ENCODE peak calls at places on chromosomes 7 and 10, in ten cellular contexts. D is Peyer's patch; G is heart left ventricle; B is Panc1; T is skeletal muscle cell; V is AG09309; Q is fibroblast of lung; C is OCI-LY7; R is psoas muscle; Y is CD8-positive, alpha-beta memory T cell. S is an unnamed sample.

GRCh38 chr7:41696323-41696916 is 6.5 kb downstream of the INHBA start:
- DNase-seq in D (peak), G (peak), B (no peak), T (peak), V (no peak), Q (peak), C (peak), R (peak), Y (no peak), S (peak)

GRCh38 chr10:14403846-14404623 is 73.3 kb upstream of the FRMD4A start:
- DNase-seq in D (no peak), G (no peak), B (no peak), T (no peak), V (no peak), Q (no peak), C (no peak), R (no peak), Y (no peak), S (no peak)

GRCh38 chr10:74114041-74114448 is 36.6 kb downstream of the AP3M1 start:
- DNase-seq in D (no peak), G (no peak), B (no peak), T (no peak), V (no peak), Q (no peak), C (no peak), R (no peak), Y (no peak), S (no peak)

GRCh38 chr7:134829381-134829986 is 50.0 kb downstream of the CALD1 start:
- DNase-seq in D (no peak), G (no peak), B (no peak), T (no peak), V (no peak), Q (no peak), C (no peak), R (no peak), Y (no peak), S (no peak)

GRCh38 chr7:157089100-157089510 is 49.6 kb upstream of the UBE3C start:
- DNase-seq in D (no peak), G (no peak), B (no peak), T (no peak), V (no peak), Q (no peak), C (no peak), R (no peak), Y (no peak), S (no peak)

GRCh38 chr7:20508109-20508508 is 107.4 kb upstream of the ABCB5 start:
- DNase-seq in D (no peak), G (no peak), B (no peak), T (no peak), V (no peak), Q (no peak), C (no peak), R (no peak), Y (no peak), S (peak)

GRCh38 chr7:99191869-99192596 is 15.9 kb downstream of the KPNA7 start:
- DNase-seq in D (no peak), G (no peak), B (no peak), T (no peak), V (no peak), Q (no peak), C (no peak), R (no peak), Y (no peak), S (no peak)

GRCh38 chr7:100642534-100642907 is 1.2 kb upstream of the TFR2 start:
- DNase-seq in D (peak), G (no peak), B (no peak), T (no peak), V (no peak), Q (no peak), C (peak), R (no peak), Y (no peak), S (peak)

GRCh38 chr7:34036069-34036920 is 131.0 kb downstream of the BMPER start:
- DNase-seq in D (peak), G (no peak), B (no peak), T (no peak), V (no peak), Q (peak), C (no peak), R (peak), Y (no peak), S (no peak)

GRCh38 chr7:64630496-64630895 is 35.4 kb upstream of the ZNF107 start:
- DNase-seq in D (no peak), G (no peak), B (no peak), T (no peak), V (no peak), Q (no peak), C (peak), R (no peak), Y (no peak), S (no peak)

DNA sequence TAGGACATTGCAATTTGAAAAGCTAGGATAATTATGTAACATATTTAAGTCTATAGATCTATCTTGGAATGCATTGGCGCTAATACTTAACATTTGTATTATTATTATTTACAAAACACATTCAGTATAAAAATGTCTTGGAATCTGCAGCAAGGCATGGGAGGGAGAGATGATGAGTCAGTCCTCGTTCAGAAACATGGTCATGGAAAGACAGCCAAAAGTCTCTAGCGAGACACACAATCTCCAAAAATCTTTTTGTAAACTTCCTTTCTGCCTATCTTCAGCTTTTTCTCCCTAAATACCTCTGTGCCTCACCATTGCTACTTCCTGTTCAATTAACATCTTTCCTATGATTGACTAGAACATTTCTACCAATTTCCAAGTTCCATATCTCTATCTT is 188.4 kb upstream of the CACNA2D1 start:
- DNase-seq in D (no peak), G (no peak), B (no peak), T (peak), V (no peak), Q (peak), C (no peak), R (no peak), Y (no peak), S (no peak)
- H3K4me3 ChIP-seq in D (no peak), G (no peak), B (no peak), T (no peak), V (no peak), Q (no peak), C (no peak), R (no peak), Y (no peak), S (no peak)

GRCh38 chr10:32373496-32373895 is 26.5 kb upstream of the EPC1 start:
- DNase-seq in D (no peak), G (no peak), B (no peak), T (no peak), V (no peak), Q (no peak), C (no peak), R (no peak), Y (no peak), S (no peak)

GRCh38 chr10:32376027-32376426 is 29.1 kb upstream of the EPC1 start:
- DNase-seq in D (no peak), G (no peak), B (no peak), T (no peak), V (no peak), Q (no peak), C (no peak), R (no peak), Y (no peak), S (no peak)

GRCh38 chr10:32373031-32373430 is 26.1 kb upstream of the EPC1 start:
- DNase-seq in D (no peak), G (no peak), B (no peak), T (no peak), V (no peak), Q (no peak), C (no peak), R (no peak), Y (no peak), S (no peak)

GRCh38 chr10:32376780-32377179 is 29.8 kb upstream of the EPC1 start:
- DNase-seq in D (no peak), G (no peak), B (no peak), T (no peak), V (no peak), Q (peak), C (no peak), R (no peak), Y (no peak), S (no peak)

DNA sequence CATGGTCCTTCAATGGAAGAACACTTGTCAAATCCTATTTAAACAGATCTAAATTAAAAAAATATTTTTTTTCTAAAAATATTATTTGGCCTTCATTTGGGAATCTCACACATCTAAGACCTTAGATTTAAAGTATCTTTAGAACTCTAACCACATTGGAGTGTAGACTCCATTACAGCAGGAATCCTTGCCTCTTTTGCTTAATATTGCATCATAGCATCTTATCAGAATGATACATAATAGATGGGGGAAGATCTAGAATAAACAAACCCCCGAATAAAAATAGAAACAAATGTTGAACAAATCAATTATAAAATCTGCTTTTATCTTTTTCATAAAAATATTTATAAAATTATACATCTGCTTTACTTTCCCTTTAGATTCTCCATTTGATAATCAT is 27.6 kb upstream of the EPC1 start:
- DNase-seq in D (no peak), G (no peak), B (no peak), T (no peak), V (no peak), Q (peak), C (no peak), R (no peak), Y (no peak), S (no peak)
- H3K4me3 ChIP-seq in D (no peak), G (no peak), B (no peak), T (no peak), V (no peak), Q (peak), C (no peak), R (no peak), Y (no peak), S (no peak)

DNA sequence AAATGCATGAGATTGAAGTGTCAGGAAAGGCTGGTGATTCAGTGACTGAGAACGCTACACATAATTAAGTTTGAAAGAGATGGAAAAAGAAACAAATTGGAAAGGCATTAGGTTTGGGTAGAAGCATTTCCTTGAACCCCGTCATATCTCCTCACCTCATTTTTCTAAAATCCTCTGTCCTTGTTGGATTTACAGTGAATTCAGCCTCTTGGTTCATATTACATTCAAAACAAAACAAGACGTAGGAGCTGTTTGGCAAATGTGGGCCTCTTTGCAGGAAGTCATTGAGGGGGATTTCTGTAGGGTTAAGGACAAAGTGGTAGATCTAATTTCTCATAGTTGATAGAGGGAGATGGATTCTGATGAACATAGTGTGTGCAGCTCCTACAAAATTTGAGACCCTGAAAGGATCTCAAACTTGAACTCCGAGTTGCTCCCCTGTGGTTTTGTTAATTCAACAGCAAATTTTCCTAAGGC is 628 bp downstream of the TBXAS1 start:
- DNase-seq in D (no peak), G (no peak), B (no peak), T (no peak), V (no peak), Q (peak), C (no peak), R (no peak), Y (no peak), S (no peak)
- H3K4me3 ChIP-seq in D (no peak), G (peak), B (no peak), T (no peak), V (no peak), Q (no peak), C (no peak), R (peak), Y (no peak), S (no peak)

GRCh38 chr7:28686418-28686800 is 271.7 kb downstream of the TRIL start:
- DNase-seq in D (no peak), G (no peak), B (peak), T (peak), V (no peak), Q (peak), C (no peak), R (no peak), Y (no peak), S (peak)

GRCh38 chr7:28687631-28688030 is 270.5 kb downstream of the TRIL start:
- DNase-seq in D (no peak), G (no peak), B (no peak), T (no peak), V (no peak), Q (no peak), C (no peak), R (no peak), Y (no peak), S (no peak)

GRCh38 chr7:28685660-28686417 is 272.3 kb downstream of the TRIL start:
- DNase-seq in D (peak), G (peak), B (peak), T (peak), V (peak), Q (peak), C (no peak), R (peak), Y (no peak), S (peak)

GRCh38 chr7:28684729-28685211 is 272.5 kb downstream of the CREB5 start:
- DNase-seq in D (no peak), G (no peak), B (no peak), T (no peak), V (no peak), Q (no peak), C (no peak), R (no peak), Y (no peak), S (no peak)

DNA sequence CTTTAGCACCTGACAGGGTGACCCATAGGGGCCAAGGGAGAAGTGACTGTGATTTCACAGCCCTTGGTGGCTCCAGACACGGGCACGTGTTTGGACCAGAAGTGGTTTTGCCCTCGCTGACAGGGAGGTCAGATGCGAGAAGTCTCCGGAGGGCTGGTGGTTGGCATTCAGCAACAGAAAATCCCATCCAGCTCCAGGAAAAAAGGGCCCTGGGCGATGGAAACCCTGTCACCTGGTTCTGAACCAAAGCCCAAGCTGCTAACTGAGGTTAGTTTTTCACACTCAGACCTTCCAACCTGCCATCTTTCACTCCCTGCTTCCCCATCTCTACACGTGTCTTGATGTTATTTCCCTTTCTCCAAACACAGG is 272.9 kb downstream of the TRIL start:
- DNase-seq in D (peak), G (peak), B (no peak), T (no peak), V (no peak), Q (no peak), C (no peak), R (peak), Y (no peak), S (no peak)
- H3K4me3 ChIP-seq in D (no peak), G (peak), B (peak), T (no peak), V (no peak), Q (no peak), C (no peak), R (peak), Y (no peak), S (no peak)

GRCh38 chr10:79932307-79932706 is 16.6 kb downstream of the SFTPD start:
- DNase-seq in D (no peak), G (no peak), B (no peak), T (no peak), V (no peak), Q (no peak), C (no peak), R (no peak), Y (no peak), S (no peak)
- H3K4me3 ChIP-seq in D (no peak), G (no peak), B (no peak), T (no peak), V (no peak), Q (no peak), C (no peak), R (no peak), Y (no peak), S (no peak)

DNA sequence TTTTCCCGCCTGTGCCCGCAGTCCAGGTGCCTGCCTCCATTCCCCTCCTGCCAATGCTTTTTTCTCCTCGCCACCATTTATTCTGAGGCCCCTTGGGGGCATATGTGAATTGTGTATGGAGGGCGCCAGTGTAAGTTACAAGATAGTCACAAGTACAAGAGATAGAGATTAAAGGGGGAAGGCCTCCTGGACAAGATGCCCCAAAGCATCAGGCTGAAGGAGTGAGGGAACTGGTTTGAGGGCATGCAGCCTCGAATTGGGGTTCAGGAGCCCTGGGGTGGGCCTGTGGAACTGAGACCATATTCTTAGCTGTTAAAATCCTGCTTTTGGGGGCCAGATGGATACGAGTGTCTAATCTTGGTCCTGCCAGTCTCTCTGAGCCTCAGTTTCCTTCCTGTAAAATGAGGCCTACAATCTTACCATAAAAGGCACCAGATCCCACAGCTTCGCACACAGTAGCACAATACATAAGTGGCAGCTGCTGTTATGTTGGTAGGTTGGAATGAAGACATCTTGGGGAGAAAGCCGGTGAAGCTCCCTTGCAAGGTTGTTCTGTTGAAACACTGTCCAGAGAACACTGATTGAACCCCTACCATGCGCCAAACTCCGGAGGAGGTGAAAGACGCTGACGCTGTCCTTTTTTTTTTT is 545 bp upstream of the COMTD1 start:
- DNase-seq in D (no peak), G (no peak), B (no peak), T (no peak), V (no peak), Q (no peak), C (no peak), R (no peak), Y (no peak), S (no peak)
- H3K4me3 ChIP-seq in D (no peak), G (peak), B (peak), T (no peak), V (no peak), Q (no peak), C (peak), R (no peak), Y (no peak), S (no peak)

S was measured in H7.